ENCODE peak calls at places on chromosomes 12 and 14, in four cellular contexts. P is HFF-Myc, A is ovary, E is K562. D is an unnamed sample.

GRCh38 chr14:54822685-54823084 is 79.9 kb downstream of the GCH1 start:
- DNase-seq in P (no peak), A (no peak), E (no peak), D (no peak)

GRCh38 chr12:47825239-47825639 is 5.5 kb upstream of the HDAC7 start:
- DNase-seq in P (no peak), A (peak), E (no peak), D (no peak)

GRCh38 chr12:74426091-74426490 is 111.5 kb upstream of the ATXN7L3B start:
- DNase-seq in P (no peak), A (no peak), E (no peak), D (no peak)

GRCh38 chr12:10293570-10294227 is 14.0 kb upstream of the KLRD1 start:
- DNase-seq in P (no peak), A (no peak), E (no peak), D (no peak)

GRCh38 chr14:64628940-64629403 is 75.3 kb upstream of the PLEKHG3 start:
- DNase-seq in P (peak), A (no peak), E (no peak), D (peak)

GRCh38 chr14:92362781-92363235 is 39.8 kb downstream of the SLC24A4 start:
- DNase-seq in P (no peak), A (no peak), E (no peak), D (peak)

GRCh38 chr12:94942663-94943062 is 60.8 kb downstream of the NDUFA12 start:
- DNase-seq in P (no peak), A (no peak), E (no peak), D (no peak)

GRCh38 chr12:108346727-108347710 is 7.9 kb upstream of the CMKLR1 start:
- DNase-seq in P (no peak), A (no peak), E (no peak), D (no peak)

GRCh38 chr14:54669759-54670630 is 103.1 kb downstream of the SAMD4A start:
- DNase-seq in P (no peak), A (no peak), E (no peak), D (peak)

GRCh38 chr12:18998343-18999270 is 130.9 kb upstream of the PLEKHA5 start:
- DNase-seq in P (peak), A (no peak), E (no peak), D (peak)

GRCh38 chr14:98950356-98950895 is 321.6 kb downstream of the BCL11B start:
- DNase-seq in P (no peak), A (no peak), E (no peak), D (no peak)

GRCh38 chr12:122413516-122414404 is 8.7 kb downstream of the CLIP1 start:
- DNase-seq in P (no peak), A (no peak), E (no peak), D (no peak)

GRCh38 chr12:131194166-131194565 is 240.5 kb downstream of the ADGRD1 start:
- DNase-seq in P (no peak), A (no peak), E (peak), D (no peak)

GRCh38 chr14:68020999-68021663 is 201.6 kb downstream of the RAD51B start:
- DNase-seq in P (no peak), A (no peak), E (no peak), D (no peak)

GRCh38 chr14:101736585-101736984 is 24.9 kb upstream of the PPP2R5C start:
- DNase-seq in P (no peak), A (no peak), E (no peak), D (no peak)

GRCh38 chr12:88896958-88897357 is 316.7 kb upstream of the KITLG start:
- DNase-seq in P (no peak), A (no peak), E (no peak), D (no peak)

GRCh38 chr12:109253913-109254544 is 55.1 kb downstream of the FOXN4 start:
- DNase-seq in P (no peak), A (no peak), E (no peak), D (no peak)

GRCh38 chr14:53027562-53027961 is 76.7 kb upstream of the FERMT2 start:
- DNase-seq in P (no peak), A (no peak), E (no peak), D (no peak)

GRCh38 chr12:42372154-42372791 is 46.3 kb downstream of the PPHLN1 start:
- DNase-seq in P (peak), A (no peak), E (peak), D (peak)

GRCh38 chr14:68749487-68750475 is 43.1 kb downstream of the ZFP36L1 start:
- DNase-seq in P (no peak), A (no peak), E (peak), D (no peak)

GRCh38 chr12:104427547-104427938 is 29.2 kb upstream of the CHST11 start:
- DNase-seq in P (no peak), A (no peak), E (no peak), D (no peak)

GRCh38 chr14:106831322-106831720 is 1304.9 kb downstream of the TMEM121 start:
- DNase-seq in P (no peak), A (no peak), E (no peak), D (no peak)

GRCh38 chr14:73325630-73326299 is 88.5 kb downstream of the PAPLN start:
- DNase-seq in P (no peak), A (no peak), E (no peak), D (no peak)

GRCh38 chr14:63475761-63476160 is 67.4 kb downstream of the PPP2R5E start:
- DNase-seq in P (no peak), A (no peak), E (no peak), D (no peak)

GRCh38 chr14:98174031-98174430 is 1098.0 kb downstream of the BCL11B start:
- DNase-seq in P (no peak), A (no peak), E (no peak), D (no peak)

GRCh38 chr14:71336488-71337192 is 429.4 kb downstream of the PCNX1 start:
- DNase-seq in P (no peak), A (no peak), E (no peak), D (no peak)

GRCh38 chr14:63654346-63654745 is 12.7 kb upstream of the WDR89 start:
- DNase-seq in P (no peak), A (no peak), E (no peak), D (no peak)

GRCh38 chr14:74888164-74889158 is 6.7 kb downstream of the DLST start:
- DNase-seq in P (no peak), A (no peak), E (peak), D (no peak)

GRCh38 chr12:6434205-6435180 is 10.3 kb upstream of the CD27 start:
- DNase-seq in P (no peak), A (no peak), E (no peak), D (no peak)

GRCh38 chr12:113855998-113856397 is 110.1 kb downstream of the RBM19 start:
- DNase-seq in P (no peak), A (no peak), E (no peak), D (no peak)

GRCh38 chr12:64125913-64126312 is 96.2 kb downstream of the KICS2 start:
- DNase-seq in P (no peak), A (no peak), E (no peak), D (no peak)

GRCh38 chr14:101843665-101844064 is 82.2 kb downstream of the PPP2R5C start:
- DNase-seq in P (no peak), A (no peak), E (no peak), D (no peak)

GRCh38 chr12:94725375-94726168 is 75.2 kb upstream of the TMCC3 start:
- DNase-seq in P (peak), A (no peak), E (peak), D (peak)

GRCh38 chr12:922297-922696 is 27.2 kb downstream of the RAD52 start:
- DNase-seq in P (no peak), A (no peak), E (no peak), D (no peak)

GRCh38 chr12:94697631-94698030 is 47.3 kb upstream of the TMCC3 start:
- DNase-seq in P (no peak), A (no peak), E (no peak), D (no peak)

GRCh38 chr14:64763801-64764511 is 59.7 kb downstream of the PLEKHG3 start:
- DNase-seq in P (no peak), A (peak), E (no peak), D (peak)

GRCh38 chr12:49446571-49446970 is 79.3 kb downstream of the SPATS2 start:
- DNase-seq in P (no peak), A (no peak), E (no peak), D (no peak)
- TF ChIP-seq CTCF in P (no peak), A (no peak), E (no peak), D (no peak)

GRCh38 chr12:54054442-54055332 is 1.1 kb downstream of the HOXC4 start:
- DNase-seq in P (no peak), A (peak), E (no peak), D (no peak)
- H3K4me3 ChIP-seq in P (no peak), A (peak), E (no peak), D (peak)

DNA sequence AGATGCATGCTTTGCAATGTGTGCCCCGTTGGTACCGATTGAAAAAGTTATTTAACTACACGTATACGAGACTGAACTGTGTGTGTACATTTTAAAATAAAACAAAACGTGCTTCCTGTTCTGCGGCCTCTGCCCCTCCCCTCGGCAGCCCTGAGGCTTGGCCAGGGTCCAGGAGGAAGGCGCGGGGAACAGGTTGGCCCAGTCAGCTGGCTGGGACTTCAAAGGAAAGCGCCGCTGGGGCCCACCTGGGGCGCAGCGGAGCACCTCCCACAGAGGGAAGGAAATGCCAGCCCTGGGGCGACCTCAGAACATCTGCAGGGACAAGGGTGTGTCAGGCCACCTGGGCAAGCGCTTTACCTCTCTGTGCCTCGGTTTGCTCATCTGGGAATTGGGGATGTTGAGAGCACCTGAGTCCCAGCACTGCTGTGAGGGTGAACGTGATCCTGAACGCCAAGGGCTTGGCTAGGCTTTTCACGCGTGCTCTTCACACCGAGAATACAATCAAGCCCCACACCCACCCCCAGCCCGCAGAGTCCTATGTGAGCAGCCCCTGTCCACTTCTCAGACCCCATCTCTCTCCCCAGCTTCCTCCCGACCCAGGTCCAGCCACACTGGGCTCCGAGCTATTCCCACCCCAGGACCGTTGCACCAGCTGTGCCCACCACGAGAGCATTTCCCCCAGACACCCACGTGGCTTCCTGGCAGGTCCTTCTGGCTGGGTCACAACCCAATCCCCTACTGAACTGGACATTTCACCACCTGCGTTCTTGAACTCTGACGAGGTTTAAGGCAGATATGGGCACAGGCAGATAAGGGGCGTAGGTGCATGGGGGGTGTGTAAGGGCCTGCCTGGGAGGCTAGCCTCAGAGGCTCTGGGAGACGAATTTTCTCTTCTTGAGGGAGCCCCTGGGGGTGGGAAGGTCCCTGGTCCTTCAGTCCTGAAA is 41.9 kb upstream of the NCOR2 start:
- DNase-seq in P (no peak), A (peak), E (peak), D (no peak)
- TF ChIP-seq CTCF in P (no peak), A (no peak), E (no peak), D (no peak)

GRCh38 chr14:56995010-56995409 is 184.7 kb upstream of the OTX2 start:
- DNase-seq in P (no peak), A (no peak), E (no peak), D (no peak)

GRCh38 chr14:56996721-56997399 is 186.6 kb upstream of the OTX2 start:
- DNase-seq in P (no peak), A (no peak), E (no peak), D (no peak)

GRCh38 chr14:56989359-56989758 is 179.1 kb upstream of the OTX2 start:
- DNase-seq in P (no peak), A (no peak), E (no peak), D (no peak)

GRCh38 chr14:56992332-56992820 is 182.1 kb upstream of the OTX2 start:
- DNase-seq in P (no peak), A (no peak), E (peak), D (no peak)
- H3K4me3 ChIP-seq in P (no peak), A (no peak), E (peak), D (no peak)

DNA sequence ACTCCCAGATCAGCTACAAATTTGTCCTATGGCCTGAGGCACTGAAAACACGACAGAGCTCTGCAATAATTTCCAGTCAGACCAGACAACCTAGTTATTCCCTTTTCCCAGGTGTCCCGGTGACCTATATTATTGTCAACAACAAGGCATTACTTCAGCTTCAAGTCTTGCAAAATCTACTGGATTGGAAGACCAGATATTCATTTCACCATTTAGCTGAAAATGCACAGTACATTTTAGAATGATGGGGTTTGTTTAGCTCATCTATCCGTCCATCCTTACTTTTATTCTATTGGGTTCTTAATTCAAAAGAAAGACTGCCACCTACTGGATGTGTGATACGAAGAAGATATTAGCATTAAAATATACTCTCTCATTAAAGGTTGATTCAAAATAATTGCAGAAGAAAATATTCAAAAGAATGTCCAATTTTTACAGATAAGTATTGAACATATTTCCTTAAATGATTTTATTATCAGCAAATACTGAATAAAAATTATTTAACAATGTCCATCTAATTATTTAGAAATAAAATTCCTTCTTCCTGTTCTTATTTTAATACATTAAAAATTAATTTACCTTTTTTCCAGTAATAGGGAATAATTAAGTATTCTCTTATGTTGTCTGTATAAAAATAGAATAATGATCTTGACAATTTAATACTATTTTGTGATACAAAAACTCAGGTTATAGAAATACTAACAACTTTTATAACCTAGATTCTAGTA is 244.9 kb upstream of the LRIG3 start:
- DNase-seq in P (peak), A (no peak), E (no peak), D (no peak)
- TF ChIP-seq CTCF in P (peak), A (no peak), E (peak), D (peak)

GRCh38 chr14:76151398-76152332 is at the start of gene GPATCH2L:
- DNase-seq in P (peak), A (peak), E (peak), D (peak)

GRCh38 chr14:76149196-76149595 is 2.5 kb upstream of the GPATCH2L start:
- DNase-seq in P (no peak), A (no peak), E (no peak), D (no peak)

GRCh38 chr14:76154539-76155126 is 2.9 kb downstream of the GPATCH2L start:
- DNase-seq in P (no peak), A (no peak), E (no peak), D (no peak)

GRCh38 chr14:76152333-76152681 is 585 bp downstream of the GPATCH2L start:
- DNase-seq in P (peak), A (peak), E (peak), D (peak)

DNA sequence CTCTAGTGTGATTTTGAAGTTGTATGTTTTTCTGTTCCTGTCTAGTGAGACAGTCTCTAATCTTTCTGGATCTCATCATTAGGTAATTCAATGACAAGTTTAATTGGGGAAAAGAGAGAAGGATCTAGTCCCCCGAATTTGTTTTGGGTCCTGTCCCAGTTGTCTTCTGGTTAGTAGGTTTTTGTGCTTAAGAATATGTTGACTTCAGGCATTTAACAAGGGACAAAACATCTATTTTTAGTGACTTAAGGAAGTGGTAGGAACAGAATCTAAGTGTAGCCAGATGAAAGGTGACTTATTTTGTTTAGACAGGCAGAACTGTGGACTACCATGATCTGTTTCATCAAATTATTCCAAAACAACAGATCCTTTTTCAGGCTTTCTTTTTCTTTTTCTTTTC is 2.2 kb downstream of the GPATCH2L start:
- DNase-seq in P (no peak), A (no peak), E (no peak), D (no peak)
- H3K4me3 ChIP-seq in P (peak), A (no peak), E (no peak), D (no peak)

GRCh38 chr14:23984891-23985607 is 3.7 kb upstream of the DHRS4L2 start:
- DNase-seq in P (peak), A (no peak), E (no peak), D (peak)
- TF ChIP-seq CTCF in P (no peak), A (no peak), E (no peak), D (no peak)

D was measured in brain microvascular endothelial cell.